ENCODE peak calls at places on chromosomes 12 and 14, in six cellular contexts. Z, F, V, Y, Q and N are unnamed samples.

GRCh38 chr14:33782923-33783322 is 168.0 kb downstream of the EGLN3 start:
- DNase-seq in Y (no peak), Z (no peak), Q (no peak), F (no peak), V (no peak), N (no peak)

GRCh38 chr14:89498836-89499235 is 81.8 kb upstream of the FOXN3 start:
- DNase-seq in Z (no peak), Q (no peak), Y (no peak), V (no peak), F (no peak), N (no peak)

GRCh38 chr12:118513554-118513953 is 137.2 kb downstream of the SUDS3 start:
- DNase-seq in F (no peak), V (no peak), Z (no peak), Y (no peak), Q (no peak), N (no peak)

GRCh38 chr12:52279683-52280318 is 5.4 kb downstream of the KRT86 start:
- DNase-seq in V (no peak), Q (no peak), Z (no peak), F (no peak), Y (no peak), N (no peak)

GRCh38 chr12:95386056-95386455 is 87.9 kb upstream of the METAP2 start:
- DNase-seq in Z (no peak), V (no peak), Y (no peak), F (no peak), Q (no peak), N (no peak)

GRCh38 chr14:63174760-63175191 is 29.5 kb upstream of the RHOJ start:
- DNase-seq in F (no peak), V (no peak), Q (no peak), Z (no peak), Y (peak), N (no peak)

GRCh38 chr12:104057771-104058197 is 6.5 kb upstream of the HCFC2 start:
- DNase-seq in F (peak), Q (peak), V (no peak), Z (no peak), Y (no peak), N (no peak)

GRCh38 chr12:116818341-116818856 is 62.8 kb downstream of the HRK start:
- DNase-seq in Q (no peak), V (no peak), F (no peak), Y (peak), Z (no peak), N (peak)

GRCh38 chr14:31897581-31898186 is 179.4 kb upstream of the ARHGAP5 start:
- DNase-seq in V (no peak), Z (no peak), Y (no peak), Q (no peak), F (no peak), N (peak)

GRCh38 chr14:75264036-75264435 is 14.6 kb upstream of the FOS start:
- DNase-seq in Y (no peak), F (no peak), Q (no peak), V (no peak), Z (no peak), N (no peak)

GRCh38 chr14:104953896-104954656 is 24.1 kb downstream of the AHNAK2 start:
- DNase-seq in V (no peak), Q (no peak), Y (no peak), F (no peak), Z (no peak), N (no peak)

GRCh38 chr12:57983150-57983857 is 41.9 kb downstream of the ATP23 start:
- DNase-seq in V (no peak), Y (peak), Q (peak), Z (no peak), F (peak), N (peak)

GRCh38 chr12:43856932-43857331 is 21.1 kb downstream of the TMEM117 start:
- DNase-seq in V (no peak), Q (no peak), Z (no peak), Y (no peak), F (no peak), N (no peak)

GRCh38 chr14:54182419-54183040 is 214.3 kb upstream of the CDKN3 start:
- DNase-seq in Z (no peak), V (no peak), Y (no peak), F (no peak), Q (no peak), N (no peak)

GRCh38 chr12:33752854-33753253 is 269.4 kb upstream of the ALG10 start:
- DNase-seq in Z (no peak), Q (no peak), Y (no peak), V (no peak), F (peak), N (no peak)

GRCh38 chr14:76997257-76997970 is 31.1 kb downstream of the IRF2BPL start:
- DNase-seq in Q (no peak), Z (no peak), Y (no peak), V (no peak), F (no peak), N (no peak)

GRCh38 chr12:95788637-95789036 is 1.9 kb downstream of the NTN4 start:
- DNase-seq in Z (no peak), Q (no peak), F (no peak), Y (no peak), V (no peak), N (no peak)

GRCh38 chr12:16568873-16569272 is 37.1 kb downstream of the LMO3 start:
- DNase-seq in Q (no peak), V (no peak), F (no peak), Y (no peak), Z (no peak), N (no peak)

GRCh38 chr12:102869571-102869970 is 47.5 kb downstream of the PAH start:
- DNase-seq in Z (no peak), F (no peak), V (no peak), Q (no peak), Y (no peak), N (no peak)

GRCh38 chr12:34395056-34396005 is 373.0 kb downstream of the ALG10 start:
- DNase-seq in Z (peak), V (peak), Y (peak), Q (no peak), F (no peak), N (peak)

GRCh38 chr12:93568091-93568490 is 4.4 kb upstream of the SOCS2 start:
- DNase-seq in Y (no peak), Q (no peak), Z (no peak), V (no peak), F (no peak), N (no peak)

GRCh38 chr14:64654072-64654899 is 49.9 kb upstream of the PLEKHG3 start:
- DNase-seq in Z (no peak), F (no peak), Y (no peak), V (no peak), Q (no peak), N (no peak)

GRCh38 chr12:124228050-124228711 is 66.7 kb upstream of the RFLNA start:
- DNase-seq in Y (no peak), Q (no peak), F (no peak), V (no peak), Z (no peak), N (no peak)

GRCh38 chr14:49512571-49512970 is 73.6 kb downstream of the RPS29 start:
- DNase-seq in V (no peak), Y (no peak), F (no peak), Z (no peak), Q (no peak), N (no peak)

GRCh38 chr12:92908108-92908507 is 21.0 kb downstream of the EEA1 start:
- DNase-seq in V (no peak), F (no peak), Z (no peak), Q (no peak), Y (no peak), N (no peak)

GRCh38 chr12:74431821-74432220 is 105.8 kb upstream of the ATXN7L3B start:
- DNase-seq in Z (no peak), Q (no peak), Y (no peak), V (no peak), F (no peak), N (no peak)

GRCh38 chr12:30257614-30258013 is 438.1 kb downstream of the IPO8 start:
- DNase-seq in V (no peak), Y (no peak), F (no peak), Z (no peak), Q (no peak), N (no peak)

GRCh38 chr14:69610020-69610858 is 1.2 kb upstream of the SUSD6 start:
- DNase-seq in F (no peak), Q (no peak), V (no peak), Y (no peak), Z (no peak), N (no peak)

GRCh38 chr12:12159988-12160387 is 89.2 kb downstream of the BCL2L14 start:
- DNase-seq in F (no peak), V (no peak), Z (no peak), Q (no peak), Y (no peak), N (no peak)

DNA sequence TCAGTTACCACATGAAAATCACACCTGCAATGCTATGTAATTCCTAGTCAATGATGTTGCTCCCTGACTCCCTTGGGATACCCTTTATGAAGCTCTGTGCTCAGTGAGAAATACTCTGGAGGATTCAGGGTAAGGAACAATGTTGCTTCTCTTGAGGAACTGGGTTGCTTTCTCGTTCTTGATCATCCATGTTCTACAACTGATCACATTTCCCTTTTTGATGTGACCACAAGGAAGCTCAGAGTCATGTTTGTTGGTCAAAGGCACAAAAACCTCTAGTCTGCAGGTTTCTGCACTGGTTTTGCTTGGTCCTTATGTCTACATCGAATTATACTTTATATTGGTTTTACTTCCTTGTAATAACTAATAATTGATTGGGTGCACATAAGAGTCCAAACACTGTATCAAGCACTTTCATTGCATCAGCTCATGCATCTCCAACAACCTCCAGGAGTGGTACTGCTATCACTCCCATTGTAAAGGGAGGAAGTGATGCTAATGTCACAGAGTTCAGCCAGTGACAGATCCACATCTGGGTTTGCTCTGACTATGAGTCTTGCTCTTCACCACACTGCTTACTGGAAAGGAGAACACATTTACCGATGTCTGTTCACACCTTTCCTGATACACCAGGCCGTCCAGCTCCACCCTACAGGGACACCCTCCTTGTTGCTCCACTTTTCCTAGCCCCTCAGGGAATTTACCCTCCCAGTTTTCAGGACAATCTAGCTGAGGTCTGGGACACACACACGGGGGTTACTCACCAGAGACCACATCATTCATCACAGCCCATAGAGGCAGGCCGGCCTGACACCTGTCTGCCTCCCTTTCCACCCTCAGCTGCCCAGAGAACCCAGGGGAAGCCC is 41.0 kb downstream of the CMKLR1 start:
- DNase-seq in Q (no peak), Z (no peak), Y (no peak), V (no peak), F (no peak), N (no peak)
- H3K4me3 ChIP-seq in Q (no peak), Z (no peak), Y (no peak), V (no peak), F (no peak), N (no peak)

DNA sequence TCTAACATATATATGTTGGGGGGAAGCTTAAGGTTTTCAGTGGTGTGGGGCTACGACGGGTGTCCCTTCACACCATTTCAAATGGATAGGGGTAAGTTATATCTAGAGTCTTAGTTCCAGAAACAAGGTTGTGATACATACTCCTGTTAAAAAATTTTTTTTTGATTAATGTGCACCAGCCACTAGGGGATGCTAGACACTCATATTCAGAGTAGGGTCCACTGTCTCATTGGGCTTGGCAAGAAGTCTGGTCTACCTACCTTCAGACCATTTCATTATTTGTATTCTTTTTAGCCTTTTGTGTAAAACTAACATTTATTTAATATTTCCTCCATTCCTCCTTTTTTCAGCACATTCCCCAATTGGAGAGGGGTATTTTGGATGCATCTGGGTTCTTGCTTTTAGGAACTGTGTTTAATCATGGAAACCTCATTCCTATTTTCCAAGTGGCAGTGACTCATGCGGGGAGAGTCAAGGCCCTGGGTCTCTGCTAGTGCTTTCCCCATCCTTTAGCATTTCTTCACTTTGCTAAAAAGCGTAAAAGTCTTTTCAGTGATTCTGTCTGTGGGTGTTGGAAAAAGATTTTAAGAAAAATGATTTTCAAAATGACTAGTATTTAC is 33.4 kb downstream of the ANO4 start:
- DNase-seq in F (peak), Z (no peak), Y (peak), Q (peak), V (no peak), N (no peak)
- TF ChIP-seq CTCF in F (peak), Z (no peak), Y (peak), Q (peak), V (no peak), N (peak)

DNA sequence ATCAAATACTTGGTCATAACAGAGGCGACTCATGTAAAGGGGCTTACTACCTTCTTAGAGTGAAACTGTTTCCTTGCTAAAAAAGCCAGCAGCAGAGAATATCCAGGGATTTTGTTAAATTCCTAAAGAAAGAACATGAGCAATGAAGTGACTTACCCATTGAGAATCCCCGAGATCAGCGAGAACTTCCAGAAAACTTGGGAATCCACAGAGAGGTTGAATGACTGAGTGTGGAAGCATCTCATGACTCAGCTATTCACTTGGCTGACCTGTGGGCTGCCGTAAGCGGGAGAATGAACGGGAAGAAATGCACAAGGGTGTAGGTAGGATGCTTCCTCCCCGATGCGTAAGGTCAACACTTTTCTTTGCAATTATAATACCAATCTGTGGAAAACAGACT is 85.3 kb upstream of the KCNA1 start:
- DNase-seq in V (no peak), Q (no peak), Y (no peak), Z (no peak), F (no peak), N (no peak)
- H3K27ac ChIP-seq in V (no peak), Q (no peak), Y (no peak), Z (no peak), F (no peak), N (no peak)

GRCh38 chr12:10178766-10179165 is at the start of gene TMEM52B:
- DNase-seq in Z (no peak), V (no peak), Y (no peak), Q (no peak), F (no peak), N (no peak)
- H3K4me3 ChIP-seq in Z (no peak), V (no peak), Y (no peak), Q (no peak), F (no peak), N (no peak)

GRCh38 chr12:53828598-53828997 is 76.8 kb upstream of the CISTR start:
- DNase-seq in F (no peak), V (no peak), Z (no peak), Y (no peak), Q (no peak), N (no peak)

GRCh38 chr12:53829130-53829529 is 77.4 kb upstream of the CISTR start:
- DNase-seq in F (no peak), V (no peak), Q (no peak), Z (no peak), Y (no peak), N (no peak)

GRCh38 chr12:53827306-53827705 is 75.5 kb upstream of the CISTR start:
- DNase-seq in Z (no peak), F (no peak), V (no peak), Q (no peak), Y (no peak), N (no peak)

GRCh38 chr12:53824001-53824716 is 72.4 kb upstream of the CISTR start:
- DNase-seq in Z (no peak), Y (no peak), Q (peak), V (no peak), F (no peak), N (no peak)

DNA sequence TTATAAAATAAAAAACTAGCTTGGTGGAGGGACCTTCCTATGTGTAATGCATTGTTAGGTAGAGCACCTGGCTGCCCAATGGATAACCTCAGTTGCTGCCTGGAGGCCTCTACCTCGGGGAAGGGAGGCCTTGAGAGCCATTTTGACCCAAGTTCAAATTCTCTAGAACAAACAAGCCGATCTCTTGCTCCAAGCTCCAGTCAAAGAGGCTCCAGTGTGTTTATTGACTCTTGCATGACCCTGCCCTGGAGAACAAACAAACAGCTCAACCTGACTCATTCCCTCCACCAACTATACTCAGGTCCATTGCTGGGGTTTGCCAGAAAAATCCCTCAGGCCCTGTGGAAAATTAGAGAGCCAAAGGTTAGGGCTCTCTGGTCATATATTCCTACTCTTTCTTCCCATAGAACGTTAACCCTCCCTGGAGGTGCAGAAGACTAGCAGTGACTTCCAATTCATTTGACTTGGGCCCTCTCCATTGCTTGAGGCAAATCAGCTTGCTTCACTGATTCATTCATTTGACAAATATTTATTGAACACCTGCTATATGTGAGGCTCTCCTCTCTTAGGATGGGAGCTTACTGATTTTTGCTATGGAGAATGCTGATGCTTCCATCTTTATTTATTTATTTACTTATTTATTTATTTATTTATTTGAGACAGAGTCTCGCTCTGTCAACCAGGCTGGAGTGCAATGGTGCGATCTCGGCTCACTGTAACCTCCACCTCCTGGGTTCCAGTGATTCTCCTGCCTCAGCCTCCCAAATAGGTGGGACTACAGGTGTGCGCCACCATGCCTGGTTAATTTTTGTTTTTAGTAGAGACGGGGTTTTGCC is 73.7 kb upstream of the CISTR start:
- DNase-seq in Q (no peak), F (no peak), V (no peak), Y (no peak), Z (no peak), N (no peak)
- TF ChIP-seq CTCF in Q (no peak), F (no peak), V (no peak), Y (no peak), Z (no peak), N (no peak)

DNA sequence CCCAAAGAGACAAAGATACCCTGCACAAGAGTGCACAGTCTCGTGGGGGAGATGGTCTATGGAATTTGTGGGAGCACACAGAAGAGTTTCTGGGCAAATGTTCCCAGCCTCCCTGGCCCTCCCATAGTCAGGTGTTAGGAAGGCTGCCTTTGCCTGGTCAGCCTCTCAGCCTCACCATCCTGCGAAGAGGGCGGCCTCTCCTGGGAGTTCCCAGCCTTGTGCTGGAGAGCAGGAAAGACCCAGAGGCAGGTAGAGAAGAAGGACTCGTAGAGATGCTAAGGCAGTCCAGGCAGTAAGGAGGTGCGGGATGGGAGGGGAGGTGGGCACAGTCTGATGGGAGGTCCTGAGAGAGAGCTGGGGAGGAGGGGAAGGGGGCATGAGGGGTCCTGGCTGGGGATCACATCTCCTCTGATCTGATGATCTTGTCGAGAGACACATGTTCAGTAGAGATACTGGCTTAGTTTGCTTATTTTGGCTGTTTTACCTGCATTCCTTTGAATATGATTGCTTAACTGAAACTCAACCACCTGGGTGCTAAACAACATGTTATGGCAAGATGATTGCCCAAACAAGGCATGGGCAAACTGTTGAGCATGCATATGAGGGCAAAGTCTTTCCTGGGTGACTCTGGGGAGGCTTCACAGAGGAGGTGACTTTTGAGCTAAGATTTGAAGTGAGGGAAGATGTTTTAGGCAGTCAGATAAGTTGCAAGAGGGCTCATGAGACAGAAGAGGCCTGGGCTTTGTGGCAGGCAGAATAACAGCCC is 10.5 kb downstream of the SERPINA6 start:
- DNase-seq in Z (no peak), Y (no peak), Q (no peak), F (no peak), V (peak), N (no peak)
- H3K27ac ChIP-seq in Z (no peak), Y (no peak), Q (no peak), F (no peak), V (no peak), N (no peak)

DNA sequence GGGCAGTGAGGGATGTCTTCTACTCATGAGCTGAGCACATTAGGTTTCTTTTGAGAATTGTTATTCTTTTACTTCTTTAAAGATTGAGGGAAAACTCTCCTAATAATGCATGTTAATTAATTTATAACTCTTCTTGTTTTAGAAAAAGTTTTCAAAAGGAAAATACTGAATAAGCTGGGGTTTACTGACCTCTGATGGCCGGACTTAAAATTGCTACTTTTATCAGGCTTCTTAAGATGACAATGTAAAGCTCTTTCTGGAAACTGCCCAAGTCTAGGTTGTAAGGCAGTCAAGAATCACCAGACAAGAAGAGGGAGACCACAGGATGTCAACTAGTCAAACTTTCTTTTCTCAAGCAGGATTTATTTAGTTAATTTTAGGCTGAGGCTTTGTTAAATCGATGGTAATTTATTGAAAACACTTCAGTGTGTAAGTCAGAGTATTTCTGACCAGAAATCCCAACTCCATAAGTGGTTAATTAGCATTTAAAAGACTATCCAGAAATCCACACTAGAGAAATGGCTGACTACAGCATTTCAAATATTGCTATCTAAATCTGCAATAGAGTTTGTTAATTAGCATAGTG is 82.1 kb downstream of the AVPR1A start:
- DNase-seq in F (peak), Y (peak), V (no peak), Z (no peak), Q (peak), N (peak)
- H3K4me3 ChIP-seq in F (no peak), Y (no peak), V (no peak), Z (no peak), Q (no peak), N (no peak)